ENCODE peak calls at places on chromosomes 3 and 15, in six cellular contexts. G, M, W, A, Z and P are unnamed samples.

GRCh38 chr3:14435175-14436011 is 33.0 kb downstream of the SLC6A6 start:
- DNase-seq in M (peak), A (peak), Z (no peak), G (no peak), W (no peak), P (no peak)

GRCh38 chr3:38131621-38132369 is 5.1 kb downstream of the ACAA1 start:
- DNase-seq in Z (peak), A (no peak), M (no peak), W (no peak), G (peak), P (peak)

GRCh38 chr15:96333194-96334016 is 2.9 kb downstream of the NR2F2 start:
- DNase-seq in A (no peak), G (peak), Z (no peak), W (no peak), M (peak), P (peak)

GRCh38 chr15:62994975-62995730 is 47.4 kb upstream of the TPM1 start:
- DNase-seq in W (peak), G (no peak), A (no peak), Z (no peak), M (no peak), P (no peak)

GRCh38 chr15:59817834-59818233 is 128.7 kb upstream of the BNIP2 start:
- DNase-seq in W (no peak), A (no peak), G (no peak), M (no peak), Z (no peak), P (peak)

GRCh38 chr3:129794319-129795201 is 99.0 kb downstream of the TMCC1 start:
- DNase-seq in Z (no peak), W (peak), A (no peak), M (peak), G (peak), P (peak)

GRCh38 chr3:143839980-143840379 is 8.3 kb downstream of the SLC9A9 start:
- DNase-seq in A (no peak), M (no peak), G (no peak), Z (no peak), W (no peak), P (peak)

GRCh38 chr3:86149054-86149453 is 841.9 kb downstream of the VGLL3 start:
- DNase-seq in W (no peak), Z (no peak), A (no peak), M (no peak), G (no peak), P (no peak)

GRCh38 chr15:52567886-52568568 is 803 bp downstream of the ARPP19 start:
- DNase-seq in M (no peak), A (no peak), W (peak), G (peak), Z (no peak), P (peak)

GRCh38 chr15:41967506-41968206 is 4.7 kb downstream of the EHD4 start:
- DNase-seq in W (no peak), G (no peak), Z (peak), M (no peak), A (no peak), P (no peak)

GRCh38 chr15:26177816-26178215 is 314.7 kb upstream of the ATP10A start:
- DNase-seq in Z (no peak), M (no peak), G (no peak), A (no peak), W (no peak), P (no peak)

GRCh38 chr3:122857019-122857418 is 62.1 kb downstream of the SLC49A4 start:
- DNase-seq in A (peak), Z (no peak), W (peak), G (no peak), M (no peak), P (no peak)

GRCh38 chr3:151709847-151710246 is 23.9 kb upstream of the AADACL2 start:
- DNase-seq in Z (no peak), A (no peak), W (no peak), M (no peak), G (no peak), P (no peak)

GRCh38 chr3:78287085-78287484 is 1247.2 kb downstream of the ROBO2 start:
- DNase-seq in G (no peak), M (no peak), W (no peak), A (peak), Z (no peak), P (no peak)

GRCh38 chr3:135929670-135930069 is 35.9 kb upstream of the PPP2R3A start:
- DNase-seq in W (no peak), A (peak), M (no peak), G (no peak), Z (no peak), P (no peak)

GRCh38 chr3:185733980-185734724 is 90.7 kb downstream of the IGF2BP2 start:
- DNase-seq in Z (no peak), W (peak), A (no peak), G (no peak), M (peak), P (peak)

GRCh38 chr15:100891316-100892012 is 11.8 kb downstream of the ALDH1A3 start:
- DNase-seq in M (no peak), W (peak), G (no peak), Z (no peak), A (no peak), P (no peak)

GRCh38 chr3:113454057-113454456 is 12.8 kb upstream of the CFAP44 start:
- DNase-seq in M (no peak), W (no peak), A (no peak), Z (no peak), G (no peak), P (no peak)

GRCh38 chr15:39345176-39345575 is 235.7 kb upstream of the THBS1 start:
- DNase-seq in G (no peak), W (no peak), A (peak), M (no peak), Z (no peak), P (no peak)

GRCh38 chr3:139937674-139938279 is 2.8 kb downstream of the CLSTN2 start:
- DNase-seq in Z (peak), A (no peak), W (no peak), M (peak), G (no peak), P (peak)

GRCh38 chr3:172120912-172121311 is 81.5 kb downstream of the FNDC3B start:
- DNase-seq in A (no peak), G (no peak), W (no peak), Z (no peak), M (no peak), P (no peak)

GRCh38 chr3:57530071-57530608 is 14.0 kb downstream of the DNAH12 start:
- DNase-seq in W (peak), M (no peak), G (no peak), A (no peak), Z (no peak), P (no peak)

GRCh38 chr15:42401544-42402478 is 42.5 kb downstream of the CAPN3 start:
- DNase-seq in A (no peak), M (no peak), W (no peak), G (no peak), Z (no peak), P (no peak)

GRCh38 chr3:180447156-180447555 is 154.8 kb upstream of the TTC14 start:
- DNase-seq in A (no peak), Z (no peak), W (no peak), M (no peak), G (no peak), P (no peak)

GRCh38 chr3:11452988-11453847 is 181.0 kb downstream of the ATG7 start:
- DNase-seq in G (no peak), Z (peak), M (peak), A (peak), W (no peak), P (no peak)

GRCh38 chr3:62805578-62805977 is 69.6 kb downstream of the CADPS start:
- DNase-seq in Z (no peak), W (no peak), G (no peak), A (no peak), M (no peak), P (peak)

GRCh38 chr3:155744091-155744625 is 713 bp downstream of the PLCH1 start:
- DNase-seq in W (no peak), M (peak), Z (peak), A (no peak), G (peak), P (peak)

GRCh38 chr3:52873433-52874159 is 23.8 kb downstream of the STIMATE start:
- DNase-seq in W (no peak), M (no peak), A (no peak), G (no peak), Z (no peak), P (no peak)

GRCh38 chr15:78730955-78731354 is 80.3 kb downstream of the ADAMTS7 start:
- DNase-seq in M (no peak), W (no peak), A (no peak), G (no peak), Z (no peak), P (no peak)

GRCh38 chr15:80643296-80643965 is 51.7 kb upstream of the ABHD17C start:
- DNase-seq in W (no peak), M (no peak), G (no peak), A (peak), Z (no peak), P (no peak)

GRCh38 chr3:36373661-36374060 is 6.6 kb upstream of the STAC start:
- DNase-seq in W (no peak), A (no peak), M (no peak), G (no peak), Z (no peak), P (no peak)

GRCh38 chr3:110307065-110307809 is 764.4 kb upstream of the NECTIN3 start:
- DNase-seq in Z (no peak), G (no peak), M (no peak), W (no peak), A (peak), P (no peak)

GRCh38 chr3:50324351-50325144 is 2.0 kb upstream of the HYAL2 start:
- DNase-seq in G (peak), M (peak), W (peak), Z (peak), A (no peak), P (peak)

GRCh38 chr15:69154684-69155083 is 5.8 kb upstream of the GLCE start:
- DNase-seq in W (peak), G (no peak), A (peak), Z (no peak), M (no peak), P (no peak)

GRCh38 chr3:171187706-171188290 is 161.3 kb upstream of the SLC2A2 start:
- DNase-seq in A (no peak), G (no peak), Z (no peak), M (peak), W (peak), P (peak)

GRCh38 chr15:38603271-38603670 is 38.7 kb upstream of the RASGRP1 start:
- DNase-seq in A (no peak), Z (no peak), W (no peak), G (no peak), M (no peak), P (no peak)

GRCh38 chr3:147301781-147302180 is 104.6 kb downstream of the ZIC4 start:
- DNase-seq in W (no peak), G (no peak), Z (no peak), M (no peak), A (no peak), P (no peak)

GRCh38 chr3:13015286-13016082 is 57.7 kb downstream of the IQSEC1 start:
- DNase-seq in Z (peak), M (no peak), G (peak), A (no peak), W (no peak), P (no peak)